ENCODE peak calls at places on chromosomes 3 and 15, in ten cellular contexts. E is aorta, I is H9, O is A673, V is PC-9, G is cardiac muscle cell, W is GM23248, N is pancreas, R is tibial artery, A is MM.1S. B is an unnamed sample.

GRCh38 chr3:106117490-106117858 is 248.7 kb upstream of the CBLB start:
- DNase-seq in E (no peak), I (no peak), O (no peak), V (peak; percentile 73), G (no peak), W (no peak), N (no peak), R (no peak), A (no peak), B (no peak)

GRCh38 chr3:193556841-193557240 is 2.1 kb upstream of the ATP13A4 start:
- DNase-seq in E (no peak), I (no peak), O (no peak), V (no peak), G (no peak), W (no peak), N (no peak), R (no peak), A (no peak), B (no peak)

GRCh38 chr3:42702982-42703694 is 540 bp upstream of the HHATL start:
- DNase-seq in E (no peak), I (no peak), O (no peak), V (no peak), G (no peak), W (no peak), N (no peak), R (peak; percentile 14), A (no peak), B (no peak)

GRCh38 chr15:94042163-94042954 is 189.0 kb upstream of the MCTP2 start:
- DNase-seq in E (peak; percentile 45), I (no peak), O (no peak), V (no peak), G (peak; percentile 40), W (peak; percentile 83), N (no peak), R (no peak), A (no peak), B (no peak)

GRCh38 chr15:101500865-101501551 is 11.5 kb upstream of the PCSK6 start:
- DNase-seq in E (no peak), I (no peak), O (no peak), V (no peak), G (peak; percentile 50), W (peak; percentile 14), N (peak; percentile 45), R (no peak), A (no peak), B (no peak)

GRCh38 chr15:95017950-95018349 is 786.6 kb downstream of the MCTP2 start:
- DNase-seq in E (peak; percentile 43), I (peak; percentile 44), O (peak; percentile 12), V (peak; percentile 3), G (peak; percentile 66), W (no peak), N (peak; percentile 76), R (peak; percentile 35), A (no peak), B (no peak)

GRCh38 chr15:100732359-100733055 is 130.1 kb downstream of the ASB7 start:
- DNase-seq in E (no peak), I (no peak), O (no peak), V (no peak), G (no peak), W (peak; percentile 69), N (no peak), R (no peak), A (no peak), B (no peak)

GRCh38 chr3:129616713-129617112 is 10.2 kb upstream of the PLXND1 start:
- DNase-seq in E (peak; percentile 78), I (no peak), O (no peak), V (no peak), G (peak; percentile 62), W (peak; percentile 95), N (peak; percentile 15), R (peak; percentile 75), A (no peak), B (no peak)

GRCh38 chr3:139657936-139658335 is 19.8 kb downstream of the NMNAT3 start:
- DNase-seq in E (no peak), I (no peak), O (no peak), V (no peak), G (no peak), W (no peak), N (no peak), R (no peak), A (no peak), B (no peak)

GRCh38 chr3:139654637-139655365 is 23.0 kb downstream of the NMNAT3 start:
- DNase-seq in E (no peak), I (no peak), O (no peak), V (no peak), G (no peak), W (no peak), N (no peak), R (no peak), A (no peak), B (no peak)

GRCh38 chr3:139657434-139657833 is 20.3 kb downstream of the NMNAT3 start:
- DNase-seq in E (no peak), I (no peak), O (no peak), V (no peak), G (no peak), W (no peak), N (no peak), R (no peak), A (no peak), B (no peak)

GRCh38 chr3:139655880-139656279 is 21.9 kb downstream of the NMNAT3 start:
- DNase-seq in E (no peak), I (no peak), O (no peak), V (no peak), G (peak; percentile 29), W (peak; percentile 28), N (no peak), R (peak; percentile 41), A (no peak), B (no peak)

DNA sequence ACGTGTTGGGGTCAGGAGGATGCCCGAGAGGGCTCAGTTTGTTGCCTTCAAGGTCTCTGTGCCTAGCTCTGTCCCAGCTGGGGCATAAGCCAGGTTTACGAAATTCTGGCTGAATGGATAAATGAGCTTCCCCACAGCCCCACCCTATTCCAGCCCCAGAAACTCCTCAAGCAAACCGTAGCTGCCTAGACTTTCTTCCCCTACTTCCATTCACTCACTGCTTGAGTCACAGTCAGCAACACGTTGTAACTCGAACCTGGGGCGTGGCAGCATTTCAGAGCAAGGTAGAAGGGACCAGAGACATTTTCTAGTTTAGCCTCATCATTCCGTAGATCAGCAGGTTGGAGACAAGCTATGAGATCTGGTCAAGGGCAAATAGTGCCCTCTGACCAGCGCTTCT is 24.2 kb downstream of the NMNAT3 start:
- DNase-seq in E (no peak), I (no peak), O (no peak), V (no peak), G (no peak), W (no peak), N (no peak), R (peak; percentile 52), A (no peak), B (no peak)
- H3K27ac ChIP-seq in E (no peak overlapping the region), I (no peak overlapping the region), O (no peak overlapping the region), V (no peak overlapping the region), G (no peak overlapping the region), W (no peak overlapping the region), N (no peak overlapping the region), R (no peak overlapping the region), A (no peak overlapping the region), B (no peak overlapping the region)

DNA sequence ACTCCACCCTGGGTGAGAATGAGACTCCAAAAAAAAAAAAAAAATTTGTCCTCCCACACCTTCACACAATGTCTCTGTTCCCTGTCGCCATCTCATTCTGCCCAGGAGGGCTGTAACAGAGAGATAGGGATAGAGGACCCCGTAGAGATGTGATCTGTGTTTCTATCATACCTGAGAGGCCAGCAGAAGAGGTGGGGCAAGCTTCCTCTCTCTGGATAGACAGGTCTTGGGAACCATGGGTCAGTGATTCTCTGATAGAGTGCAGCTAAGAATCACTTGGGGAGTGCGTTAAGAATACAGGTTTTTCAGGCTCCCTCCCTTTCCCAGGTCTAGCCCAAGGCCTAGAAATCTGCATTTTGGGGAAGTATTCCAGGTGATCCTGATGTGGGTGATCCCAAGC is 8.3 kb downstream of the CA12 start:
- DNase-seq in E (no peak), I (no peak), O (no peak), V (no peak), G (no peak), W (no peak), N (no peak), R (no peak), A (no peak), B (no peak)
- H3K27ac ChIP-seq in E (no peak overlapping the region), I (no peak overlapping the region), O (no peak overlapping the region), V (no peak overlapping the region), G (no peak overlapping the region), W (peak overlapping the region; percentile 99), N (no peak overlapping the region), R (no peak overlapping the region), A (no peak overlapping the region), B (no peak overlapping the region)

GRCh38 chr3:15387171-15387581 is 40.2 kb downstream of the METTL6 start:
- DNase-seq in E (no peak), I (no peak), O (no peak), V (peak; percentile 34), G (peak; percentile 25), W (peak; percentile 38), N (no peak), R (no peak), A (no peak), B (no peak)

GRCh38 chr3:15382405-15382923 is 44.9 kb downstream of the METTL6 start:
- DNase-seq in E (no peak), I (no peak), O (no peak), V (no peak), G (peak; percentile 17), W (no peak), N (no peak), R (no peak), A (no peak), B (no peak)

GRCh38 chr3:15387735-15388134 is 39.6 kb downstream of the METTL6 start:
- DNase-seq in E (no peak), I (no peak), O (no peak), V (no peak), G (no peak), W (no peak), N (no peak), R (no peak), A (no peak), B (no peak)

GRCh38 chr3:15386352-15386751 is 41.0 kb downstream of the METTL6 start:
- DNase-seq in E (no peak), I (no peak), O (no peak), V (no peak), G (no peak), W (no peak), N (no peak), R (no peak), A (no peak), B (no peak)

DNA sequence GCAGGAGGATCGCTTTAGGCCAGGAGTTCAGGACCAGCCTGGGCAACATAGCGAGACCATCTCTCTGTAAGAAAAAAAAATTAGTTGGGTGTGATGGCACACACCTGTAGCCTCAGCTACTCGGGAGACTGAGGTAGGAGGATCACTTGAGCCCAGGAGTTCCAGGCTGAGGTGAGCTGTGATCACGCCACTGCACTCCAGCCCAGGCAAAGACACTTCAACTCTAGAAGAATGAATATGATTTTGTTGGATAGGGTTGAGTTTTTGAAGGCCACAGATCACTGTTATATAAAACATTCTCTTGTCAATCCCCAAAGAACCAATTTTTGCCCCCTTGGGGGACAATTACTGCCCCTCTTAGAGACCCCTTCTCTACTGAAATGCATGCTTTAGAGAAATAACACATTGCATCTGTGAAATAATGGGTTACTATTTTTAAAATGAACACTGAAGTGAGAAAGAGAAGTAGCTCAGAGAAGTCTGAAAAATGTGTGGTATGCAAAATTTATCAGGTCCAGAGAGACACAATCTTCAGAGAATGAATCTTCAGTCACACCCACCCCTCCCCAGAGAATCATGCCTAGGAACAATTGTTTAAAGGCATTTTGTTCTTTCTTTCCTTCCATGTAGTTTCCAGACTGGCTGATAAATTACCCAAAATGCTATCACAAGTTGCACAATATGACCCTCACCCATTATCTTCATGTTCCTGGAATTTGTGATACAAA is 42.7 kb downstream of the METTL6 start:
- DNase-seq in E (no peak), I (no peak), O (no peak), V (no peak), G (peak; percentile 30), W (peak; percentile 34), N (no peak), R (no peak), A (peak; percentile 59), B (no peak)
- H3K27ac ChIP-seq in E (no peak overlapping the region), I (no peak overlapping the region), O (no peak overlapping the region), V (no peak overlapping the region), G (no peak overlapping the region), W (no peak overlapping the region), N (no peak overlapping the region), R (no peak overlapping the region), A (peak overlapping the region; percentile 80), B (no peak overlapping the region)

DNA sequence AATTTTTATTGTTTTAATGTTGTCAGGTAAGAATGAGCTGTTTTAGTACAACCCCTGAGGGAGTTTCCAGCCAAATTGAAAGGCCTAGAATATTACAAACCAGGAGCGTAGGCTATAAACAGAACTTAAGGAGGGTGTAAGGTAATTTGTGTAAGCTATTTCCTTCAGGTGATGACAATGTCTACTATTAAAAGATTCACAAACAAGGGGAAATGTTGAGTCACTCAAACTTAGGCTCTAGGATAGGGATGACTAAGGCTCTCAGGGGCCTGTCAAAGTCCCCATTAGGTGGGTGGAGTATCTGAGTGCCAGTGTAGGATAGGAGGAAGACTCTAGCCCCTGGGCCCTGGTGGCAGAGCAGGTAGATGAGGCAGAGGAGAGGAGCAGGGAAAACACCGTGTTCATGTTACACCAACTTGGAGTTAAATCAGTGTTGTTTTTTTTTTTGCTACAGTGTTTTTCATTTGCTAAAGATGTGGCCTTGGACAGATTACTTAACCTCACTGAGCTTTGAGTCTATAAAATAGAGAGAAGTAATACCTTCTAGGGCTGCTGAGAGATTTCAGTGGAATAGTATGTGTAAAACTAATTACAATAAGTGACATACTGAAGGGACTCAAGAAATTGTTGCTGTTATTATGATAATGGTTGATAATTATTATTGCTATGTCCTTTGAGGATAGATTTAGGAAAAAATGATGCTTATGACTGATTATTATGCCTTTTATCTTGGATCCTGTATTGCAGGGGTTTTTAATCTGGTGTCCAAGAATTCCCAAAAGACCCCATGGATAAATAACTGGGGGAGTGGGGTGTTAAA is 10.2 kb downstream of the TM4SF1 start:
- DNase-seq in E (no peak), I (no peak), O (no peak), V (peak; percentile 86), G (peak; percentile 47), W (peak; percentile 92), N (no peak), R (no peak), A (no peak), B (no peak)
- H3K27ac ChIP-seq in E (no peak overlapping the region), I (no peak overlapping the region), O (no peak overlapping the region), V (peak overlapping the region; percentile 99), G (no peak overlapping the region), W (peak overlapping the region; percentile 64), N (peak overlapping the region; percentile 94), R (no peak overlapping the region), A (no peak overlapping the region), B (no peak overlapping the region)